ENCODE peak calls at places on chromosomes 1 and 21, in ten cellular contexts. W is fibroblast of lung, L is trophoblast cell, Y is IMR-90, O is SK-N-SH, C is NT2/D1, I is mammary epithelial cell, P is colonic mucosa, A is HCT116, K is neural progenitor cell. T is an unnamed sample.
A peak's percentile ranks its signal among the peaks of the same experiment; 100 is the strongest.

GRCh38 chr1:98086156-98086555 is 165.3 kb upstream of the DPYD start:
- DNase-seq in Y (peak; percentile 90), P (no peak), O (no peak), I (peak; percentile 80), C (no peak), A (no peak), L (no peak), K (no peak), W (no peak), T (no peak)

GRCh38 chr1:60510162-60510561 is 436.6 kb upstream of the C1orf87 start:
- DNase-seq in K (no peak), P (no peak), A (no peak), W (no peak), I (no peak), C (no peak), O (no peak), Y (no peak), L (no peak), T (no peak)

GRCh38 chr1:25430073-25430665 is 528 bp upstream of the MACO1 start:
- DNase-seq in Y (peak; percentile 71), C (no peak), W (no peak), K (peak; percentile 87), A (peak; percentile 50), O (peak; percentile 94), I (peak; percentile 73), P (peak; percentile 87), L (peak; percentile 82), T (no peak)

GRCh38 chr1:24688621-24689195 is 45.6 kb downstream of the SRRM1 start:
- DNase-seq in A (peak; percentile 36), P (peak; percentile 73), L (peak; percentile 73), O (peak; percentile 77), C (peak; percentile 66), W (peak; percentile 68), Y (peak; percentile 61), I (peak; percentile 62), K (peak; percentile 83), T (no peak)

GRCh38 chr1:47230692-47231313 is 1.2 kb downstream of the TAL1 start:
- DNase-seq in A (no peak), Y (no peak), I (no peak), W (no peak), O (peak; percentile 65), P (no peak), C (no peak), L (no peak), K (peak; percentile 69), T (no peak)

GRCh38 chr1:12272770-12273169 is 42.9 kb downstream of the VPS13D start:
- DNase-seq in A (no peak), K (no peak), I (no peak), P (no peak), W (no peak), C (no peak), L (no peak), Y (no peak), O (no peak), T (no peak)

GRCh38 chr1:64163972-64164371 is 39.5 kb upstream of the UBE2U start:
- DNase-seq in L (no peak), K (peak; percentile 56), O (peak; percentile 24), I (peak; percentile 26), W (peak; percentile 71), P (no peak), C (peak; percentile 39), Y (peak; percentile 64), A (no peak), T (no peak)

GRCh38 chr1:9448132-9449105 is 90.8 kb upstream of the SLC25A33 start:
- DNase-seq in C (no peak), P (no peak), O (peak; percentile 35), A (no peak), L (peak; percentile 20), W (no peak), K (no peak), I (no peak), Y (peak; percentile 23), T (no peak)

DNA sequence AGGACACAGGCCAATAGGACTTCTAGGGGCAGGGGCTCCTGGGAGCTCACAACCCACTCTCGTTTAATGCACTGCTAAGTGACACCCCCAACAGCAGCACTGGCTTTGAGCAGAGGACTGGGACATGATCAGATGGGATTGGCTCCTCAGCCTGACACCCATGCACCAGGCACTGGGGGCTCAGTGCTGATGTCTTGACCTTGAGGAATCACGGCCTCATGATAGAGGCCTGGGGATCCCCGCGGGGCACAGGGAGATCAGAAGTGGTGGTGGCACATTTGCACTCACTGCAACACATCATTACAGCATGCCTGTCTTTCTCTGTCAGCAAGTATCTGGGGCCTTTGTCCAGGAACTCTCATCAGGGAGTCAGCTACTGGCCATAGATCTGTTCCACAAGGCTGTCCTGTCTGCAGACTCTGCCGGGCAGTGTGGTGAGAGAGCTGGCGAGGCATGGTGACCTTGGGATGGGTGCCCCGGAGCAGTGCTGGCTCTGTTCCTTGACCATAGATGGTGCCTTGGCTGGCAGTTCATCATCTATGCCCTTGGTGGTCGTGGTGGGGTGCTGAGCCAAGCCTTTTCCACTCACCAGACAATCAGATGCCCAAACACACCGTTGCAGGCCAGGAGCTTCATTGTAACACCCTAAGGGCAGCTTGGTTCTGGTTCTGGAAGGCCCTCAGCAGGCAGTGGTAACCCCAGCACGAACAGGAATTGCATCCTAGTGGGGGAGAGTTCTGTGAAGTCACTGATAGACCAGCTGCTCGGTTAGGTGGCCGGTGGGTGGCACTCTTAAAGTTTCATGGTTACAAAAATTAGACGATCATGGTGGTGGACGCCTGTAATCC is 22.2 kb upstream of the PARP1 start:
- DNase-seq in L (no peak), A (no peak), K (no peak), W (no peak), C (no peak), Y (no peak), P (no peak), I (no peak), O (no peak), T (no peak)
- H3K36me3 ChIP-seq in L (no peaks in the 10 kb centered on the region), A (no peaks in the 10 kb centered on the region), K (no peaks in the 10 kb centered on the region), W (no peaks in the 10 kb centered on the region), C (no peaks in the 10 kb centered on the region), Y (no peaks in the 10 kb centered on the region), P (no peaks in the 10 kb centered on the region), I (no peaks in the 10 kb centered on the region), O (no peaks in the 10 kb centered on the region), T (no peaks in the 10 kb centered on the region)

GRCh38 chr1:50420689-50421365 is 2.4 kb downstream of the DMRTA2 start:
- DNase-seq in I (no peak), L (no peak), C (no peak), Y (no peak), P (no peak), O (peak; percentile 54), W (no peak), A (no peak), K (peak; percentile 88), T (no peak)
- H3K9ac ChIP-seq in I (no peak overlapping the region), L (no peak overlapping the region), C (no peak overlapping the region), Y (no peak overlapping the region), P (no peak overlapping the region), O (no peak overlapping the region), W (no peak overlapping the region), A (no peak overlapping the region), K (no peak overlapping the region), T (no peak overlapping the region)

GRCh38 chr21:32742470-32742869 is 14.7 kb upstream of the SYNJ1 start:
- DNase-seq in W (no peak), Y (no peak), I (no peak), A (no peak), C (no peak), P (no peak), L (no peak), K (no peak), O (no peak), T (no peak)

GRCh38 chr21:32741336-32741735 is 13.5 kb upstream of the SYNJ1 start:
- DNase-seq in Y (no peak), C (no peak), K (no peak), A (no peak), O (no peak), I (no peak), W (no peak), L (peak; percentile 63), P (no peak), T (no peak)

GRCh38 chr21:32735524-32735923 is 7.7 kb upstream of the SYNJ1 start:
- DNase-seq in P (no peak), Y (no peak), A (no peak), W (no peak), C (no peak), I (no peak), L (no peak), K (no peak), O (no peak), T (no peak)

GRCh38 chr21:32734214-32734613 is 6.4 kb upstream of the SYNJ1 start:
- DNase-seq in C (no peak), L (no peak), Y (no peak), W (no peak), A (no peak), O (no peak), K (no peak), I (no peak), P (no peak), T (no peak)

GRCh38 chr21:32739946-32740345 is 12.1 kb upstream of the SYNJ1 start:
- DNase-seq in L (no peak), Y (no peak), O (no peak), I (no peak), K (no peak), P (no peak), C (no peak), A (no peak), W (no peak), T (no peak)
- H3K36me3 ChIP-seq in L (peaks cover 16% of the 10 kb centered on the region), Y (peaks cover 28% of the 10 kb centered on the region), O (peaks cover 81% of the 10 kb centered on the region), I (peaks cover 28% of the 10 kb centered on the region), K (peaks cover 51% of the 10 kb centered on the region), P (no peaks in the 10 kb centered on the region), C (peaks cover 93% of the 10 kb centered on the region), A (peaks cover 83% of the 10 kb centered on the region), W (peaks cover 6% of the 10 kb centered on the region), T (peaks cover 94% of the 10 kb centered on the region)

GRCh38 chr1:19390901-19391595 is 78.9 kb downstream of the SLC66A1 start:
- DNase-seq in Y (peak; percentile 80), L (no peak), P (peak; percentile 63), O (peak; percentile 85), I (peak; percentile 25), A (peak; percentile 7), C (no peak), K (peak; percentile 54), W (peak; percentile 85), T (peak; percentile 87)

GRCh38 chr1:19387045-19387467 is 74.9 kb downstream of the SLC66A1 start:
- DNase-seq in P (peak; percentile 48), A (no peak), W (no peak), K (no peak), I (no peak), L (no peak), C (no peak), O (no peak), Y (no peak), T (no peak)

GRCh38 chr1:19391596-19391981 is 79.5 kb downstream of the SLC66A1 start:
- DNase-seq in W (no peak), A (no peak), C (no peak), I (no peak), Y (no peak), L (no peak), P (no peak), O (no peak), K (no peak), T (no peak)

GRCh38 chr1:19390166-19390850 is 78.2 kb downstream of the SLC66A1 start:
- DNase-seq in L (no peak), P (no peak), Y (no peak), W (no peak), O (no peak), K (no peak), A (no peak), I (no peak), C (no peak), T (no peak)

DNA sequence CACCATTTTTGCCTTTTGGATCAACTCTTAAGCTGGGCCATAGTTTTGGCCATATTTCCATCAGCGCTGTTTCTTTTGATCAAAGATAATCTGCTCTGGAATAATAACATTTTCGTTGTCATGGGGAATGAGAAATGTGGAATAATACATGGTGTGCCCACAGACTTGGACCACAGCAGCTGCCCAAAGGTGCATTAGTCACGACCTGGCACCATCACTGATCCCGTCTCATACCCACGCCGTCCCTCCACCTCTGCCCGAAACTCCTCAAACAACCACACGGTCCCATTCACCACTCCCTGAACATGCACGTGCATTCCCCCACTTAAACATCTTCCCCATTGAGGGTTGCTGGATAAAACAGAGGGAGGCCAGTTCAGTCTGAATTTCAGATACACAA is 76.9 kb downstream of the SLC66A1 start:
- DNase-seq in Y (no peak), W (no peak), L (no peak), K (no peak), A (no peak), C (no peak), I (peak; percentile 77), P (no peak), O (no peak), T (no peak)
- H3K9ac ChIP-seq in Y (no peak overlapping the region), W (no peak overlapping the region), L (no peak overlapping the region), K (no peak overlapping the region), A (no peak overlapping the region), C (no peak overlapping the region), I (no peak overlapping the region), P (no peak overlapping the region), O (no peak overlapping the region), T (no peak overlapping the region)

T was measured in SK-N-MC.